ENCODE peak calls at places on chromosome X, in four cellular contexts. M is SK-N-SH, R is K562, K is astrocyte. W is an unnamed sample.

GRCh38 chrX:133302775-133303445 is 84.8 kb upstream of the TFDP3 start:
- DNase-seq in M (no peak), R (no peak), K (peak), W (no peak)

GRCh38 chrX:46180258-46180687 is 364.9 kb downstream of the ZNF674 start:
- DNase-seq in M (no peak), R (peak), K (peak), W (no peak)

GRCh38 chrX:40096395-40097091 is 1.2 kb downstream of the BCOR start:
- DNase-seq in M (peak), R (no peak), K (no peak), W (no peak)

GRCh38 chrX:35016051-35016450 is 73.5 kb downstream of the FAM47B start:
- DNase-seq in M (no peak), R (no peak), K (peak), W (no peak)

GRCh38 chrX:14243823-14244222 is 214.1 kb upstream of the GEMIN8 start:
- DNase-seq in M (peak), R (no peak), K (no peak), W (no peak)

GRCh38 chrX:40173662-40174593 is 76.2 kb upstream of the BCOR start:
- DNase-seq in M (peak), R (peak), K (no peak), W (no peak)

GRCh38 chrX:3743821-3744439 is 30.5 kb upstream of the PRKX start:
- DNase-seq in M (no peak), R (no peak), K (no peak), W (no peak)

GRCh38 chrX:12988797-12989196 is 13.9 kb downstream of the TMSB4X start:
- DNase-seq in M (no peak), R (peak), K (peak), W (peak)

GRCh38 chrX:152892999-152893605 is 4.8 kb upstream of the ZNF185 start:
- DNase-seq in M (no peak), R (no peak), K (no peak), W (no peak)

GRCh38 chrX:31240982-31241381 is 169.1 kb upstream of the FTHL17 start:
- DNase-seq in M (no peak), R (no peak), K (no peak), W (no peak)

GRCh38 chrX:51860679-51861078 is 32.7 kb upstream of the MAGED1 start:
- DNase-seq in M (peak), R (peak), K (peak), W (no peak)

GRCh38 chrX:40105016-40105790 is 7.4 kb upstream of the BCOR start:
- DNase-seq in M (peak), R (no peak), K (no peak), W (no peak)

GRCh38 chrX:119756926-119757635 is 1.3 kb upstream of the SOWAHD start:
- DNase-seq in M (no peak), R (no peak), K (no peak), W (no peak)

GRCh38 chrX:107716045-107716684 is 59.4 kb downstream of the TSC22D3 start:
- DNase-seq in M (peak), R (no peak), K (peak), W (no peak)

GRCh38 chrX:154748712-154749339 is 2.1 kb downstream of the GAB3 start:
- DNase-seq in M (peak), R (peak), K (no peak), W (no peak)

GRCh38 chrX:14920196-14920595 is 47.0 kb downstream of the MOSPD2 start:
- DNase-seq in M (no peak), R (no peak), K (peak), W (no peak)

GRCh38 chrX:150363561-150364346 is 637 bp downstream of the MAMLD1 start:
- DNase-seq in M (peak), R (no peak), K (no peak), W (no peak)

GRCh38 chrX:41481264-41482109 is 34.3 kb downstream of the NYX start:
- DNase-seq in M (peak), R (peak), K (no peak), W (no peak)

GRCh38 chrX:38175140-38175539 is 45.5 kb downstream of the SRPX start:
- DNase-seq in M (peak), R (peak), K (peak), W (peak)

GRCh38 chrX:29841750-29842149 is 373.6 kb upstream of the MAGEB2 start:
- DNase-seq in M (no peak), R (no peak), K (peak), W (no peak)

GRCh38 chrX:37348237-37349130 is 680 bp upstream of the PRRG1 start:
- DNase-seq in M (no peak), R (no peak), K (peak), W (no peak)

GRCh38 chrX:104428231-104428630 is 137.8 kb upstream of the IL1RAPL2 start:
- DNase-seq in M (no peak), R (no peak), K (no peak), W (peak)

GRCh38 chrX:108736509-108737479 is at the start of gene IRS4:
- DNase-seq in M (peak), R (no peak), K (no peak), W (no peak)

GRCh38 chrX:125203737-125204578 is 115.7 kb upstream of the TEX13C start:
- DNase-seq in M (peak), R (peak), K (no peak), W (no peak)

GRCh38 chrX:145393702-145394235 is 146.5 kb downstream of the SPANXN1 start:
- DNase-seq in M (peak), R (no peak), K (no peak), W (no peak)

GRCh38 chrX:14529288-14529989 is at the start of gene GLRA2:
- DNase-seq in M (no peak), R (peak), K (no peak), W (no peak)

GRCh38 chrX:39814391-39814790 is 283.4 kb downstream of the BCOR start:
- DNase-seq in M (no peak), R (peak), K (no peak), W (no peak)

GRCh38 chrX:11722304-11722703 is 35.7 kb upstream of the MSL3 start:
- DNase-seq in M (no peak), R (no peak), K (no peak), W (no peak)

GRCh38 chrX:9775930-9776329 is 10.3 kb upstream of the GPR143 start:
- DNase-seq in M (no peak), R (no peak), K (no peak), W (no peak)

GRCh38 chrX:107429090-107429489 is 20.4 kb upstream of the FRMPD3 start:
- DNase-seq in M (no peak), R (no peak), K (no peak), W (no peak)

GRCh38 chrX:136666088-136666487 is 18.1 kb downstream of the CD40LG start:
- DNase-seq in M (no peak), R (no peak), K (no peak), W (no peak)

GRCh38 chrX:93874554-93874953 is 200.5 kb downstream of the FAM133A start:
- DNase-seq in M (peak), R (peak), K (no peak), W (no peak)

GRCh38 chrX:107935200-107935599 is 47.0 kb downstream of the TEX13B start:
- DNase-seq in M (no peak), R (no peak), K (peak), W (peak)

GRCh38 chrX:1656379-1656778 is 41.5 kb downstream of the ASMT start:
- DNase-seq in M (no peak), R (no peak), K (no peak), W (no peak)

GRCh38 chrX:1658083-1658463 is 43.2 kb downstream of the ASMT start:
- DNase-seq in M (no peak), R (no peak), K (no peak), W (no peak)

GRCh38 chrX:1661048-1661921 is 46.4 kb downstream of the ASMT start:
- DNase-seq in M (no peak), R (peak), K (no peak), W (no peak)

GRCh38 chrX:1659664-1660461 is 45.0 kb downstream of the ASMT start:
- DNase-seq in M (no peak), R (no peak), K (no peak), W (no peak)

DNA sequence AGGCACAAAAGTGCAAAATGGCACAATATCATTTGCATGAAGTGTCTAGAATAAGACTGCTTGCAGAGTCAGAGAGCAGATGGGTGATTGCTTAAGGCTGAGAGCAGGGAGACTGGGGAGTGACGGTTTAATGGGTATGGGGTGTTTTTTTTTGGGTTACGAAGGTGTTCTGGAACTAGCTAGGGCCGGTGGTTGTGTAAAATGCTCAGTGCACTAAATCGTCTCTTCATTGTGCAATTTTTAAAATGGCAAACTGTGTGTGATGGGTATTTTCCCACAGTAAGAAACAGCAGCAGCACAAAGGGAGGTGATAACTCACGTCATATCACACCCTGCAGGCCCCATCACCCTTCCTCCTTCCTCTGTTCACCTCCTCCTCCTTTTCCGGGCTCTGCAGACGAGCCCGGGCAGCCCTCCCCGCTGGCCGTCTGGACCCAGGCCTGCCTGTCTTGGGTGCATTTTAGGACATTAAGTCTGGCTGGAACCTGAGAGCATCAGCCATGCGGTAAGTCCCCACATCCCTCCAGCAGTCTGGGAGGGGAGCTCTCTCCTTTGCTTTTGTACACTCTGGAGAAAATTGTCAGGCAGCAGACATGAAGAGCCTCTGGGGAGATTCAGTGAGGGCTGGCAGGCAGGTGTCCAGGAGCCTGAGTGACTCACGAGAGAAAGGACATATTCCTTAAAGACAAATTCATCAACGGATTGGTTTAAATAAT is 42.7 kb downstream of the ASMT start:
- DNase-seq in M (no peak), R (no peak), K (peak), W (no peak)
- H2AFZ ChIP-seq in M (peak), R (no peak), K (peak), W (peak)

GRCh38 chrX:16743604-16744325 is 24.4 kb downstream of the SYAP1 start:
- DNase-seq in M (no peak), R (no peak), K (peak), W (no peak)
- H3K27ac ChIP-seq in M (no peak), R (no peak), K (peak), W (peak)

GRCh38 chrX:5054852-5055251 is 1173.8 kb downstream of the NLGN4X start:
- DNase-seq in M (no peak), R (no peak), K (no peak), W (no peak)

DNA sequence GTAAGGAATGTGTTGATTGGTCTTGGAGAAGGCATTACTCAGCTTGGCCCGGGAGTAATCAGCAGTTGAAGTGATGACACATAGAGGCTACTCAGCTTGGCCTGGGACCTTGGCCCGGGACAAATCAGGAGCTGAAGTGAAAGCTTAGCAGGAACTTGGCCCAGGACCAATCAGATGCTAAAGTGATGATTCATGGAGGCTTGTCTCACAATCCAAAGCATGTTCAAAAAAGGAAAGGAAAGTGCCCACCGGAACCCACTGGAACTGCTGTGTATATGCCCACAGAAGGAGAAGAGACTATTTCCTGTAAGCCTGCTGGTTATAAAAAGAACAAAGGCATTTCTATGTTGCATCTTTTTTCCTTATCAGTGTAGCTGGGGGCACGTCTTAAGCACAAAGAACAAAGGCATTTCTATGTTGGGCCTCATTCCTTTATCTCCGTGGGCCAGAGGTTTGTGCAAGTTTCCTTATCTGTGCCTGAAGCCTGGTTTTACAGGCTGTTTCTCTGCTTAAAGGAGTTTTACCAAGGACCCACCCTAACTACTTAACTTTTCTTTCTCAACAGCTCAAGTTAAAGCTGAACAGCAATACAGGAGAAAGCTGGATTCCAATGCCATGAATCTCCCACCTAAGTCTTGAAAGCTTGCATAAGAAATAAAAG is 1176.7 kb downstream of the NLGN4X start:
- DNase-seq in M (no peak), R (no peak), K (peak), W (no peak)
- H2AFZ ChIP-seq in M (no peak), R (no peak), K (no peak), W (no peak)

GRCh38 chrX:56797966-56798711 is 69.1 kb downstream of the NBDY start:
- DNase-seq in M (peak), R (no peak), K (peak), W (no peak)
- H3K27ac ChIP-seq in M (no peak), R (no peak), K (no peak), W (no peak)

GRCh38 chrX:53116101-53116500 is 22.2 kb downstream of the KANTR start:
- DNase-seq in M (no peak), R (no peak), K (peak), W (no peak)
- H2AFZ ChIP-seq in M (no peak), R (no peak), K (no peak), W (no peak)

DNA sequence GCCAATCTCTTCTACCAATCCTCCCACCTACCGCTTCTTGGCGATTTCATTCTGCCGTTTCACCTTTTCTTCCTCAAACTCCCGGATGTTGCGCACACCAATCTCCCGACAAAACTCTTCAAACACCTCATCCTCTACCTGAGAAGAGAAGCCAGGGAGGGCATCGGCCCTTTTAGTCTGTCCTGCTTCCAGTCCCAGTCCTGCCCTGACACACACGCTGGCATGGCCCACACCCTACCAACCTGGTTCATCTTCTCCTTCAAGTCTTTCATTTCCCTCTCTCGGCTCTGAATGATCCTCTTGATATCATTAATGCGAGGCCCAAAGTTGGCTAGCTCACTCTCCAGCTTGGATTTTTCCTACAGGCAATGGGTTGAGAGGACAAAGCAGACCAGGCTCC is 18.9 kb downstream of the SMC1A start:
- DNase-seq in M (no peak), R (no peak), K (no peak), W (no peak)
- H3K27ac ChIP-seq in M (no peak), R (no peak), K (no peak), W (no peak)

DNA sequence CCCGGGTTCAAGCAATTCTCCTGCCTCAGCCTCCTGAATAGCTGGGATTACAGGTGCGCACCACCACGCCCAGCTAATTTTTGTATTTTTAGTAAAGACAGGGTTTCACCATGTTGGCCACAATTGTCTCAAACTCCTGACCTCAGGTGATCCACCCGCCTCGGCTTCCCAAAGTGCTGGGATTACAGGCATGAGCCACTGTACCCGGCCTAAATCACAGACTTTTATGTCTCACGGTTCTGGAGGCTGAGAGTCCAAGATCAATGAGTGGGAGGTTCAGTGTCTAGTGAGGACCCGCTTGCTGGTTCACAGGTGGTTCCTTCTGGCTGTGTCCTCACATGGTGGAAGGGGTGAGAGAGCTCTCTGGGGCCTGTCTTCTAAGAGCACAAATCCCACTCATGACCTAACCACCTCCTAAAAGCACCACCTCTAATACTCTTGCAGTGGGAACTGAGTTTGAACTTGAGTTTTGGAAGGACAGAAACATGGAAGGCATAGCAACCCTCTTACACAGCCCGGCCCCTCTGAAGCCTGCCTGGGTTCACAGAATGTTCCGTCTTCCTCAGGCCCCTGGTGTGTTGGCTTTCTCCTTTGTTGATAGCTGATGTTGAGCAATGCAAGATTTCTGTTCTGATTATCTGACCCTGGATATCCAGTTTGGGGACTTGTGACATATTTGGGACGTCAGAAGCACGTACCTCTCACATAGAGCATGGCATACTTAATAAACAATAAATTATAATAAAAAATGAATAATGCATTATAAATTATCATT is 1.9 kb upstream of the AKAP17A start:
- DNase-seq in M (no peak), R (no peak), K (no peak), W (no peak)
- H2AFZ ChIP-seq in M (no peak), R (no peak), K (no peak), W (no peak)

DNA sequence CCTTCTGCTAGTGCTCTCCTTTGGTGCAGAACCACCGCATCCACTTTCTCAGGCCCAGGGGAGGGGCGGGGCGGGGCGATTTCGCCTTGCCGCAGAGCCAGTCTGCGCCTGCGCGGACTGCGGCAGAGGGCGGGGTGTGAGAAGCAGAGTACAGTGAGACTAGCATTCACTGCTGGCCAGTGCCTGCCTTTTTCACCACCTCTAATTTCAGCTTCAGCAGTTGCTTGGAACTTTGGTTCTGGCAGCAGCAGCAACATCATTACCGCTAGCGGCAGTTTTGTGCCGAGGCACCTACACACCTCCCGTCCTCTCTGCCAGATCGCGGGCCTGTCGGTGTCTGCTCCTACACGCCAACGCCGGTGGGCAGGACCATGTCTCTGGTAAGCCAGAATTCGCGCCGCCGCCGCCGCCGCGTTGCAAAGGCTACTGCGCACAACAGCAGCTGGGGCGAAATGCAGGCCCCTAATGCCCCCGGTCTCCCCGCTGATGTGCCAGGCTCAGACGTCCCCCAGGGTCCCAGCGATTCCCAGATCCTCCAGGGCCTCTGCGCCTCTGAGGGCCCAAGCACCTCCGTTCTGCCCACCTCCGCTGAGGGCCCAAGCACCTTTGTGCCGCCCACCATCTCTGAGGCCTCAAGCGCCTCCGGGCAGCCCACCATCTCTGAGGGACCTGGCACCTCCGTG is at the start of gene MAGEE1:
- DNase-seq in M (peak), R (peak), K (peak), W (no peak)
- H3K27ac ChIP-seq in M (no peak), R (no peak), K (no peak), W (peak)

GRCh38 chrX:103399744-103400143 is 23.4 kb downstream of the BEX3 start:
- DNase-seq in M (no peak), R (no peak), K (no peak), W (no peak)

GRCh38 chrX:103396186-103396585 is 19.8 kb downstream of the BEX3 start:
- DNase-seq in M (no peak), R (no peak), K (peak), W (no peak)

GRCh38 chrX:103398321-103398937 is 22.1 kb downstream of the BEX3 start:
- DNase-seq in M (no peak), R (peak), K (peak), W (no peak)

GRCh38 chrX:103397707-103398106 is 21.4 kb downstream of the BEX3 start:
- DNase-seq in M (no peak), R (no peak), K (no peak), W (no peak)

GRCh38 chrX:103396660-103397059 is 20.3 kb downstream of the BEX3 start:
- DNase-seq in M (no peak), R (no peak), K (no peak), W (no peak)
- H2AFZ ChIP-seq in M (peak), R (no peak), K (peak), W (no peak)

GRCh38 chrX:21989415-21989814 is 42.7 kb upstream of the PHEX start:
- DNase-seq in M (no peak), R (no peak), K (no peak), W (no peak)
- H3K27ac ChIP-seq in M (no peak), R (no peak), K (no peak), W (no peak)